ENCODE peak calls at places on chromosomes 4 and X, in four cellular contexts. One of them, this sample, is unnamed.

GRCh38 chr4:89397464-89397863 is 89.9 kb upstream of the GPRIN3 start:
- DNase-seq in HEK293T: no peak
- DNase-seq in stomach: no peak
- DNase-seq in activated CD4-positive, alpha-beta T cell treated with anti-CD3 and anti-CD28 coated beads, Interleukin-2, amount 50 U/mL, for 4 hours: no peak
- DNase-seq in this sample: no peak

GRCh38 chr4:94909645-94910044 is 151.9 kb downstream of the BMPR1B start:
- DNase-seq in HEK293T: no peak
- DNase-seq in stomach: no peak
- DNase-seq in activated CD4-positive, alpha-beta T cell treated with anti-CD3 and anti-CD28 coated beads, Interleukin-2, amount 50 U/mL, for 4 hours: no peak
- DNase-seq in this sample: no peak

GRCh38 chr4:121711263-121712000 is 14.7 kb upstream of the ANXA5 start:
- DNase-seq in HEK293T: peak; percentile 77
- DNase-seq in stomach: peak; percentile 57
- DNase-seq in activated CD4-positive, alpha-beta T cell treated with anti-CD3 and anti-CD28 coated beads, Interleukin-2, amount 50 U/mL, for 4 hours: peak; percentile 10
- DNase-seq in this sample: peak; percentile 32

GRCh38 chrX:45479196-45479834 is 278.6 kb upstream of the DIPK2B start:
- DNase-seq in HEK293T: no peak
- DNase-seq in stomach: no peak
- DNase-seq in activated CD4-positive, alpha-beta T cell treated with anti-CD3 and anti-CD28 coated beads, Interleukin-2, amount 50 U/mL, for 4 hours: no peak
- DNase-seq in this sample: no peak

GRCh38 chr4:876780-877179 is 50.9 kb upstream of the CPLX1 start:
- DNase-seq in HEK293T: peak; percentile 24
- DNase-seq in stomach: no peak
- DNase-seq in activated CD4-positive, alpha-beta T cell treated with anti-CD3 and anti-CD28 coated beads, Interleukin-2, amount 50 U/mL, for 4 hours: no peak
- DNase-seq in this sample: no peak

GRCh38 chrX:136021903-136022302 is 36.7 kb downstream of the SLC9A6 start:
- DNase-seq in HEK293T: no peak
- DNase-seq in stomach: no peak
- DNase-seq in activated CD4-positive, alpha-beta T cell treated with anti-CD3 and anti-CD28 coated beads, Interleukin-2, amount 50 U/mL, for 4 hours: no peak
- DNase-seq in this sample: no peak

GRCh38 chr4:156969136-156969535 is 2.5 kb downstream of the PDGFC start:
- DNase-seq in HEK293T: no peak
- DNase-seq in stomach: no peak
- DNase-seq in activated CD4-positive, alpha-beta T cell treated with anti-CD3 and anti-CD28 coated beads, Interleukin-2, amount 50 U/mL, for 4 hours: no peak
- DNase-seq in this sample: no peak

GRCh38 chrX:95919605-95920004 is 765.0 kb upstream of the DIAPH2 start:
- DNase-seq in HEK293T: no peak
- DNase-seq in stomach: no peak
- DNase-seq in activated CD4-positive, alpha-beta T cell treated with anti-CD3 and anti-CD28 coated beads, Interleukin-2, amount 50 U/mL, for 4 hours: no peak
- DNase-seq in this sample: no peak

GRCh38 chr4:173917255-173917960 is 366.1 kb downstream of the FBXO8 start:
- DNase-seq in HEK293T: no peak
- DNase-seq in stomach: no peak
- DNase-seq in activated CD4-positive, alpha-beta T cell treated with anti-CD3 and anti-CD28 coated beads, Interleukin-2, amount 50 U/mL, for 4 hours: no peak
- DNase-seq in this sample: no peak

GRCh38 chr4:172596206-172596605 is 572.4 kb upstream of the GALNT7 start:
- DNase-seq in HEK293T: no peak
- DNase-seq in stomach: no peak
- DNase-seq in activated CD4-positive, alpha-beta T cell treated with anti-CD3 and anti-CD28 coated beads, Interleukin-2, amount 50 U/mL, for 4 hours: no peak
- DNase-seq in this sample: no peak

GRCh38 chr4:148196168-148196567 is 246.0 kb downstream of the NR3C2 start:
- DNase-seq in HEK293T: no peak
- DNase-seq in stomach: no peak
- DNase-seq in activated CD4-positive, alpha-beta T cell treated with anti-CD3 and anti-CD28 coated beads, Interleukin-2, amount 50 U/mL, for 4 hours: no peak
- DNase-seq in this sample: no peak

GRCh38 chr4:128220286-128221235 is 67.1 kb downstream of the PGRMC2 start:
- DNase-seq in HEK293T: peak; percentile 25
- DNase-seq in stomach: no peak
- DNase-seq in activated CD4-positive, alpha-beta T cell treated with anti-CD3 and anti-CD28 coated beads, Interleukin-2, amount 50 U/mL, for 4 hours: no peak
- DNase-seq in this sample: no peak

GRCh38 chrX:48496660-48497059 is 12.1 kb upstream of the PORCN start:
- DNase-seq in HEK293T: no peak
- DNase-seq in stomach: no peak
- DNase-seq in activated CD4-positive, alpha-beta T cell treated with anti-CD3 and anti-CD28 coated beads, Interleukin-2, amount 50 U/mL, for 4 hours: no peak
- DNase-seq in this sample: no peak

GRCh38 chr4:59455751-59456150 is 1744.4 kb upstream of the ADGRL3 start:
- DNase-seq in HEK293T: no peak
- DNase-seq in stomach: no peak
- DNase-seq in activated CD4-positive, alpha-beta T cell treated with anti-CD3 and anti-CD28 coated beads, Interleukin-2, amount 50 U/mL, for 4 hours: no peak
- DNase-seq in this sample: no peak

GRCh38 chrX:20197641-20198210 is 56.1 kb upstream of the EIF1AX start:
- DNase-seq in HEK293T: no peak
- DNase-seq in stomach: no peak
- DNase-seq in activated CD4-positive, alpha-beta T cell treated with anti-CD3 and anti-CD28 coated beads, Interleukin-2, amount 50 U/mL, for 4 hours: no peak
- DNase-seq in this sample: no peak

GRCh38 chr4:139419388-139419914 is 34.5 kb upstream of the RAB33B start:
- DNase-seq in HEK293T: no peak
- DNase-seq in stomach: no peak
- DNase-seq in activated CD4-positive, alpha-beta T cell treated with anti-CD3 and anti-CD28 coated beads, Interleukin-2, amount 50 U/mL, for 4 hours: no peak
- DNase-seq in this sample: peak; percentile 13

GRCh38 chrX:42746606-42747005 is 31.4 kb downstream of the PPP1R2C start:
- DNase-seq in HEK293T: no peak
- DNase-seq in stomach: no peak
- DNase-seq in activated CD4-positive, alpha-beta T cell treated with anti-CD3 and anti-CD28 coated beads, Interleukin-2, amount 50 U/mL, for 4 hours: no peak
- DNase-seq in this sample: no peak